ENCODE peak calls at places on chromosomes 11 and 22, in five cellular contexts. D is mucosa of gallbladder; I is mesenchymal stem cell; H is activated CD4-positive, CD25-positive, alpha-beta regulatory T cell; X is NCI-H146. Y is an unnamed sample.

GRCh38 chr11:78318321-78318720 is 99.3 kb downstream of the GAB2 start:
- DNase-seq in D (no peak), I (no peak), H (no peak), X (no peak), Y (no peak)

GRCh38 chr11:65355013-65355775 is 643 bp downstream of the TIGD3 start:
- DNase-seq in D (no peak), I (no peak), H (peak), X (peak), Y (no peak)

GRCh38 chr11:113574171-113574570 is 99.0 kb upstream of the DRD2 start:
- DNase-seq in D (no peak), I (no peak), H (no peak), X (peak), Y (no peak)

GRCh38 chr11:134052395-134052987 is 16.4 kb upstream of the JAM3 start:
- DNase-seq in D (no peak), I (no peak), H (no peak), X (no peak), Y (no peak)

GRCh38 chr22:40128989-40129388 is 48.7 kb upstream of the TNRC6B start:
- DNase-seq in D (no peak), I (no peak), H (no peak), X (no peak), Y (no peak)

GRCh38 chr11:132036751-132037466 is 666.5 kb downstream of the NTM start:
- DNase-seq in D (no peak), I (no peak), H (no peak), X (no peak), Y (no peak)

GRCh38 chr22:49010901-49011300 is 816.8 kb downstream of the BRD1 start:
- DNase-seq in D (no peak), I (no peak), H (no peak), X (no peak), Y (no peak)

GRCh38 chr22:29769723-29770321 is 2.7 kb downstream of the UQCR10 start:
- DNase-seq in D (no peak), I (no peak), H (no peak), X (no peak), Y (no peak)

GRCh38 chr11:101430236-101430635 is 153.6 kb downstream of the TRPC6 start:
- DNase-seq in D (no peak), I (no peak), H (no peak), X (no peak), Y (no peak)

GRCh38 chr11:71207996-71208774 is 44.2 kb downstream of the SHANK2 start:
- DNase-seq in D (no peak), I (no peak), H (no peak), X (no peak), Y (no peak)

GRCh38 chr11:109884501-109884900 is 208.7 kb upstream of the ZC3H12C start:
- DNase-seq in D (no peak), I (no peak), H (no peak), X (no peak), Y (no peak)

GRCh38 chr11:72451836-72452376 is 17.6 kb upstream of the CLPB start:
- DNase-seq in D (no peak), I (no peak), H (no peak), X (no peak), Y (no peak)

GRCh38 chr11:46930089-46930488 is 6.5 kb upstream of the CSTPP1 start:
- DNase-seq in D (no peak), I (peak), H (no peak), X (no peak), Y (no peak)

GRCh38 chr22:45896153-45896951 is 80.6 kb downstream of the WNT7B start:
- DNase-seq in D (peak), I (no peak), H (no peak), X (no peak), Y (no peak)

GRCh38 chr22:27133951-27134664 is 476.7 kb downstream of the MIAT start:
- DNase-seq in D (no peak), I (peak), H (no peak), X (no peak), Y (peak)

GRCh38 chr11:121696947-121697346 is 244.2 kb upstream of the SORL1-AS1 start:
- DNase-seq in D (no peak), I (no peak), H (no peak), X (no peak), Y (no peak)

GRCh38 chr11:34916810-34917780 is 677 bp downstream of the PDHX start:
- DNase-seq in D (no peak), I (no peak), H (no peak), X (peak), Y (no peak)

GRCh38 chr22:22877523-22878210 is 9.9 kb upstream of the IGLL5 start:
- DNase-seq in D (peak), I (peak), H (peak), X (peak), Y (peak)

GRCh38 chr22:18968011-18968749 is 32.1 kb upstream of the PRODH start:
- DNase-seq in D (peak), I (peak), H (no peak), X (no peak), Y (no peak)

GRCh38 chr11:79333381-79333780 is 107.4 kb downstream of the TENM4 start:
- DNase-seq in D (no peak), I (no peak), H (no peak), X (no peak), Y (no peak)

GRCh38 chr22:19579113-19579811 is 55.1 kb upstream of the CLDN5 start:
- DNase-seq in D (no peak), I (no peak), H (no peak), X (no peak), Y (no peak)

GRCh38 chr11:12526789-12527188 is 147.4 kb upstream of the TEAD1 start:
- DNase-seq in D (no peak), I (peak), H (no peak), X (no peak), Y (no peak)

GRCh38 chr11:74269161-74269809 is 42.2 kb downstream of the P4HA3 start:
- DNase-seq in D (no peak), I (no peak), H (no peak), X (no peak), Y (no peak)

GRCh38 chr11:13972033-13972910 is 9.7 kb downstream of the SPON1 start:
- DNase-seq in D (peak), I (no peak), H (no peak), X (no peak), Y (peak)

GRCh38 chr22:20750461-20751184 is 23.3 kb upstream of the SERPIND1 start:
- DNase-seq in D (peak), I (peak), H (no peak), X (no peak), Y (peak)

GRCh38 chr11:130518164-130518563 is 69.7 kb downstream of the ADAMTS15 start:
- DNase-seq in D (no peak), I (no peak), H (no peak), X (no peak), Y (no peak)

GRCh38 chr11:94201004-94201465 is 72.4 kb downstream of the PANX1 start:
- DNase-seq in D (no peak), I (peak), H (no peak), X (no peak), Y (no peak)

Y was measured in tibial nerve.